ENCODE peak calls at places on chromosomes 3 and 15, in six cellular contexts. L is head of caudate nucleus, U is cardiac muscle cell, A is GM13977, C is HuH-7, S is amniotic stem cell. R is an unnamed sample.

GRCh38 chr3:30646181-30646876 is 39.9 kb downstream of the TGFBR2 start:
- DNase-seq in L (no peak), U (peak), A (no peak), C (no peak), S (no peak), R (no peak)

GRCh38 chr3:60920519-60920918 is 330.7 kb downstream of the FHIT start:
- DNase-seq in L (no peak), U (no peak), A (no peak), C (no peak), S (no peak), R (no peak)

GRCh38 chr15:56243117-56243773 is 434 bp downstream of the RFX7 start:
- DNase-seq in L (peak), U (peak), A (peak), C (peak), S (no peak), R (peak)

GRCh38 chr3:49785565-49786356 is 581 bp downstream of the IP6K1 start:
- DNase-seq in L (no peak), U (peak), A (no peak), C (peak), S (no peak), R (no peak)

GRCh38 chr15:66751579-66751978 is 49.5 kb downstream of the SMAD6 start:
- DNase-seq in L (no peak), U (no peak), A (no peak), C (no peak), S (no peak), R (no peak)

GRCh38 chr3:98930413-98930812 is 28.9 kb upstream of the DCBLD2 start:
- DNase-seq in L (no peak), U (no peak), A (no peak), C (no peak), S (no peak), R (no peak)

GRCh38 chr3:176850498-176850897 is 346.8 kb downstream of the TBL1XR1 start:
- DNase-seq in L (no peak), U (no peak), A (no peak), C (no peak), S (no peak), R (no peak)

GRCh38 chr3:5185093-5185673 is 2.3 kb upstream of the EDEM1 start:
- DNase-seq in L (no peak), U (no peak), A (no peak), C (no peak), S (no peak), R (no peak)

GRCh38 chr15:101689901-101690300 is 34.4 kb downstream of the TARS3 start:
- DNase-seq in L (no peak), U (peak), A (no peak), C (no peak), S (no peak), R (no peak)

GRCh38 chr3:118298133-118298532 is 736.5 kb downstream of the IGSF11 start:
- DNase-seq in L (no peak), U (no peak), A (no peak), C (no peak), S (no peak), R (no peak)

GRCh38 chr3:25727316-25727715 is 55.9 kb downstream of the NGLY1 start:
- DNase-seq in L (no peak), U (no peak), A (no peak), C (no peak), S (no peak), R (no peak)

GRCh38 chr3:100419406-100419805 is 18.1 kb downstream of the LNP1 start:
- DNase-seq in L (no peak), U (no peak), A (no peak), C (no peak), S (no peak), R (no peak)

GRCh38 chr15:64503197-64503596 is 42.8 kb downstream of the ZNF609 start:
- DNase-seq in L (peak), U (peak), A (no peak), C (no peak), S (no peak), R (no peak)

GRCh38 chr3:128950223-128950938 is 43.5 kb downstream of the CFAP92 start:
- DNase-seq in L (peak), U (peak), A (no peak), C (peak), S (no peak), R (no peak)

GRCh38 chr15:60737217-60737616 is 258.3 kb upstream of the ICE2 start:
- DNase-seq in L (no peak), U (no peak), A (no peak), C (no peak), S (no peak), R (no peak)

GRCh38 chr3:52237006-52237658 is 1.8 kb downstream of the TWF2 start:
- DNase-seq in L (no peak), U (no peak), A (no peak), C (no peak), S (no peak), R (no peak)

GRCh38 chr3:138908815-138909214 is 38.1 kb downstream of the FOXL2 start:
- DNase-seq in L (no peak), U (no peak), A (no peak), C (no peak), S (no peak), R (no peak)

GRCh38 chr3:110106805-110107204 is 769.5 kb upstream of the DPPA4 start:
- DNase-seq in L (no peak), U (no peak), A (no peak), C (no peak), S (no peak), R (no peak)

GRCh38 chr15:81285461-81285860 is 38.5 kb downstream of the STARD5 start:
- DNase-seq in L (no peak), U (no peak), A (no peak), C (no peak), S (no peak), R (no peak)

GRCh38 chr3:37590328-37591079 is 271.2 kb upstream of the CTDSPL start:
- DNase-seq in L (no peak), U (peak), A (no peak), C (no peak), S (no peak), R (no peak)

GRCh38 chr3:111610189-111610588 is 15.0 kb upstream of the ZBED2 start:
- DNase-seq in L (no peak), U (no peak), A (no peak), C (no peak), S (no peak), R (no peak)

GRCh38 chr3:177875786-177876476 is 660.3 kb upstream of the KCNMB2 start:
- DNase-seq in L (no peak), U (no peak), A (no peak), C (no peak), S (no peak), R (peak)

GRCh38 chr15:42063122-42063848 is 31.1 kb downstream of the PLA2G4D start:
- DNase-seq in L (no peak), U (no peak), A (no peak), C (no peak), S (no peak), R (no peak)

GRCh38 chr3:112293368-112294321 is at the start of gene SLC9C1:
- DNase-seq in L (peak), U (peak), A (peak), C (peak), S (peak), R (peak)

GRCh38 chr15:70094690-70095311 is 2.9 kb downstream of the TLE3 start:
- DNase-seq in L (no peak), U (peak), A (no peak), C (no peak), S (no peak), R (no peak)

GRCh38 chr15:62988701-62989100 is 53.8 kb upstream of the TPM1 start:
- DNase-seq in L (no peak), U (no peak), A (no peak), C (no peak), S (no peak), R (no peak)

GRCh38 chr3:102181202-102181920 is 253.5 kb upstream of the ZPLD1 start:
- DNase-seq in L (no peak), U (peak), A (no peak), C (no peak), S (no peak), R (peak)

GRCh38 chr15:84947947-84948830 is 33.5 kb upstream of the PDE8A start:
- DNase-seq in L (no peak), U (peak), A (no peak), C (no peak), S (peak), R (peak)

GRCh38 chr3:39067286-39067685 is 15.5 kb downstream of the WDR48 start:
- DNase-seq in L (no peak), U (no peak), A (no peak), C (no peak), S (no peak), R (no peak)

GRCh38 chr15:64035525-64035924 is 10.8 kb downstream of the DAPK2 start:
- DNase-seq in L (no peak), U (no peak), A (no peak), C (no peak), S (no peak), R (no peak)

GRCh38 chr3:168981396-168981795 is 682.1 kb downstream of the MECOM start:
- DNase-seq in L (no peak), U (no peak), A (no peak), C (no peak), S (no peak), R (no peak)

GRCh38 chr3:148723591-148723990 is 25.9 kb downstream of the AGTR1 start:
- DNase-seq in L (no peak), U (peak), A (no peak), C (no peak), S (peak), R (peak)

GRCh38 chr15:100856847-100857246 is 22.8 kb upstream of the ALDH1A3 start:
- DNase-seq in L (no peak), U (no peak), A (no peak), C (no peak), S (no peak), R (no peak)

GRCh38 chr3:8767181-8767666 is 2.2 kb downstream of the OXTR start:
- DNase-seq in L (no peak), U (no peak), A (no peak), C (no peak), S (no peak), R (no peak)

GRCh38 chr3:141050913-141051632 is at the start of gene SPSB4:
- DNase-seq in L (peak), U (peak), A (peak), C (peak), S (no peak), R (no peak)

GRCh38 chr15:63374686-63375520 is 6.7 kb downstream of the CA12 start:
- DNase-seq in L (peak), U (peak), A (no peak), C (no peak), S (peak), R (peak)

GRCh38 chr3:121974601-121975111 is 47.4 kb downstream of the ILDR1 start:
- DNase-seq in L (no peak), U (no peak), A (no peak), C (no peak), S (no peak), R (no peak)

GRCh38 chr3:132657869-132658747 is 1.5 kb downstream of the ACAD11 start:
- DNase-seq in L (no peak), U (no peak), A (no peak), C (peak), S (no peak), R (no peak)

GRCh38 chr15:74845581-74845980 is 2.6 kb upstream of the ULK3 start:
- DNase-seq in L (no peak), U (no peak), A (peak), C (no peak), S (no peak), R (no peak)